ENCODE peak calls at places on chromosome 7, in seven cellular contexts. J is EH; W is A549; X is stimulated activated CD4-positive, alpha-beta T cell treated with anti-CD3 and anti-CD28 coated beads, Interleukin-1b, Interleukin-23, amount 100 ng/mL, for 24 hours; C is effector memory CD8-positive, alpha-beta T cell; V is glomerular endothelial cell; B is posterior vena cava. E is an unnamed sample.

GRCh38 chr7:16916111-16916639 is 34.4 kb upstream of the AGR3 start:
- DNase-seq in J (peak; percentile 89), W (no peak), X (no peak), C (no peak), V (no peak), B (no peak), E (peak; percentile 81)

GRCh38 chr7:82382276-82382675 is 61.3 kb downstream of the CACNA2D1 start:
- DNase-seq in J (no peak), W (no peak), X (no peak), C (no peak), V (no peak), B (no peak), E (no peak)

GRCh38 chr7:93298671-93299070 is 66.5 kb downstream of the VPS50 start:
- DNase-seq in J (peak; percentile 49), W (no peak), X (no peak), C (no peak), V (no peak), B (no peak), E (peak; percentile 66)

GRCh38 chr7:107924841-107925490 is 34.0 kb downstream of the DLD start:
- DNase-seq in J (peak; percentile 58), W (no peak), X (no peak), C (no peak), V (no peak), B (no peak), E (peak; percentile 72)

GRCh38 chr7:99380032-99380822 is 5.7 kb downstream of the ARPC1B start:
- DNase-seq in J (peak; percentile 57), W (no peak), X (no peak), C (no peak), V (no peak), B (no peak), E (peak; percentile 67)

GRCh38 chr7:24715661-24716479 is 41.4 kb downstream of the GSDME start:
- DNase-seq in J (peak; percentile 63), W (peak; percentile 53), X (no peak), C (no peak), V (no peak), B (no peak), E (peak; percentile 36)

GRCh38 chr7:18400281-18400680 is 95.3 kb upstream of the HDAC9 start:
- DNase-seq in J (no peak), W (no peak), X (no peak), C (no peak), V (no peak), B (no peak), E (no peak)

GRCh38 chr7:127392182-127392565 is 334 bp downstream of the ZNF800 start:
- DNase-seq in J (peak; percentile 55), W (peak; percentile 16), X (peak; percentile 60), C (peak; percentile 61), V (no peak), B (peak; percentile 89), E (peak; percentile 73)

GRCh38 chr7:101166603-101166908 is 1.2 kb upstream of the VGF start:
- DNase-seq in J (no peak), W (no peak), X (no peak), C (no peak), V (no peak), B (no peak), E (no peak)

GRCh38 chr7:117011419-117012260 is 58.3 kb downstream of the ST7 start:
- DNase-seq in J (no peak), W (no peak), X (no peak), C (no peak), V (no peak), B (no peak), E (no peak)

GRCh38 chr7:42915356-42915755 is 3.5 kb upstream of the C7orf25 start:
- DNase-seq in J (peak; percentile 61), W (no peak), X (no peak), C (no peak), V (no peak), B (no peak), E (no peak)

GRCh38 chr7:33661430-33662160 is 243.7 kb upstream of the BMPER start:
- DNase-seq in J (no peak), W (no peak), X (no peak), C (no peak), V (no peak), B (no peak), E (no peak)

GRCh38 chr7:151794508-151795167 is 82.3 kb downstream of the PRKAG2 start:
- DNase-seq in J (peak; percentile 46), W (no peak), X (no peak), C (no peak), V (no peak), B (peak; percentile 79), E (no peak)

GRCh38 chr7:20152511-20152910 is 64.7 kb downstream of the MACC1 start:
- DNase-seq in J (no peak), W (no peak), X (no peak), C (no peak), V (no peak), B (no peak), E (no peak)

E was measured in trophoblast cell.